ENCODE peak calls at places on chromosome 18, in six cellular contexts. One of them, this sample, is unnamed. For H3K4me1, the result is how much of the 10 kb centered on the place peaks cover.

GRCh38 chr18:7273301-7273911 is 42.5 kb downstream of the LRRC30 start:
- DNase-seq in neural progenitor cell: peak
- DNase-seq in DND-41: no peak
- DNase-seq in breast epithelium: no peak
- DNase-seq in GM23338: no peak
- DNase-seq in Peyer's patch: no peak
- DNase-seq in this sample: peak

GRCh38 chr18:50274044-50274442 is 7.3 kb downstream of the MBD1 start:
- DNase-seq in neural progenitor cell: no peak
- DNase-seq in DND-41: no peak
- DNase-seq in breast epithelium: no peak
- DNase-seq in GM23338: no peak
- DNase-seq in Peyer's patch: no peak
- DNase-seq in this sample: no peak

GRCh38 chr18:59885579-59886163 is 14.1 kb upstream of the PMAIP1 start:
- DNase-seq in neural progenitor cell: no peak
- DNase-seq in DND-41: peak
- DNase-seq in breast epithelium: no peak
- DNase-seq in GM23338: no peak
- DNase-seq in Peyer's patch: peak
- DNase-seq in this sample: no peak

GRCh38 chr18:72942766-72943165 is 75.0 kb upstream of the NETO1 start:
- DNase-seq in neural progenitor cell: no peak
- DNase-seq in DND-41: no peak
- DNase-seq in breast epithelium: no peak
- DNase-seq in GM23338: no peak
- DNase-seq in Peyer's patch: no peak
- DNase-seq in this sample: no peak

GRCh38 chr18:59690216-59691045 is 6.8 kb downstream of the CCBE1 start:
- DNase-seq in neural progenitor cell: peak
- DNase-seq in DND-41: peak
- DNase-seq in breast epithelium: no peak
- DNase-seq in GM23338: peak
- DNase-seq in Peyer's patch: no peak
- DNase-seq in this sample: no peak

GRCh38 chr18:24600076-24600654 is 139.7 kb downstream of the HRH4 start:
- DNase-seq in neural progenitor cell: peak
- DNase-seq in DND-41: peak
- DNase-seq in breast epithelium: no peak
- DNase-seq in GM23338: peak
- DNase-seq in Peyer's patch: no peak
- DNase-seq in this sample: no peak

GRCh38 chr18:59742325-59743111 is 45.3 kb upstream of the CCBE1 start:
- DNase-seq in neural progenitor cell: no peak
- DNase-seq in DND-41: no peak
- DNase-seq in breast epithelium: no peak
- DNase-seq in GM23338: no peak
- DNase-seq in Peyer's patch: no peak
- DNase-seq in this sample: no peak

GRCh38 chr18:76357174-76357573 is 137.9 kb downstream of the ZNF516 start:
- DNase-seq in neural progenitor cell: no peak
- DNase-seq in DND-41: no peak
- DNase-seq in breast epithelium: no peak
- DNase-seq in GM23338: no peak
- DNase-seq in Peyer's patch: no peak
- DNase-seq in this sample: no peak

GRCh38 chr18:73283788-73284187 is 416.0 kb upstream of the NETO1 start:
- DNase-seq in neural progenitor cell: no peak
- DNase-seq in DND-41: no peak
- DNase-seq in breast epithelium: no peak
- DNase-seq in GM23338: no peak
- DNase-seq in Peyer's patch: no peak
- DNase-seq in this sample: no peak

GRCh38 chr18:59686260-59686659 is 11.0 kb downstream of the CCBE1 start:
- DNase-seq in neural progenitor cell: no peak
- DNase-seq in DND-41: peak
- DNase-seq in breast epithelium: no peak
- DNase-seq in GM23338: no peak
- DNase-seq in Peyer's patch: no peak
- DNase-seq in this sample: no peak

GRCh38 chr18:11496561-11497172 is 112.7 kb upstream of the SLC35G4 start:
- DNase-seq in neural progenitor cell: no peak
- DNase-seq in DND-41: no peak
- DNase-seq in breast epithelium: no peak
- DNase-seq in GM23338: no peak
- DNase-seq in Peyer's patch: no peak
- DNase-seq in this sample: no peak

GRCh38 chr18:71450258-71450657 is 1093.9 kb downstream of the CBLN2 start:
- DNase-seq in neural progenitor cell: no peak
- DNase-seq in DND-41: no peak
- DNase-seq in breast epithelium: no peak
- DNase-seq in GM23338: no peak
- DNase-seq in Peyer's patch: no peak
- DNase-seq in this sample: no peak

GRCh38 chr18:55420977-55421611 is 166.9 kb downstream of the TCF4 start:
- DNase-seq in neural progenitor cell: no peak
- DNase-seq in DND-41: no peak
- DNase-seq in breast epithelium: no peak
- DNase-seq in GM23338: no peak
- DNase-seq in Peyer's patch: no peak
- DNase-seq in this sample: no peak

GRCh38 chr18:49645836-49646235 is 84.0 kb downstream of the LIPG start:
- DNase-seq in neural progenitor cell: no peak
- DNase-seq in DND-41: no peak
- DNase-seq in breast epithelium: peak
- DNase-seq in GM23338: peak
- DNase-seq in Peyer's patch: no peak
- DNase-seq in this sample: peak

GRCh38 chr18:56831988-56832387 is 180.8 kb downstream of the WDR7 start:
- DNase-seq in neural progenitor cell: peak
- DNase-seq in DND-41: no peak
- DNase-seq in breast epithelium: no peak
- DNase-seq in GM23338: peak
- DNase-seq in Peyer's patch: no peak
- DNase-seq in this sample: no peak

GRCh38 chr18:12518326-12518725 is 110.6 kb downstream of the PRELID3A start:
- DNase-seq in neural progenitor cell: no peak
- DNase-seq in DND-41: no peak
- DNase-seq in breast epithelium: no peak
- DNase-seq in GM23338: no peak
- DNase-seq in Peyer's patch: no peak
- DNase-seq in this sample: no peak

GRCh38 chr18:250685-251084 is 17.2 kb downstream of the THOC1 start:
- DNase-seq in neural progenitor cell: no peak
- DNase-seq in DND-41: no peak
- DNase-seq in breast epithelium: no peak
- DNase-seq in GM23338: no peak
- DNase-seq in Peyer's patch: no peak
- DNase-seq in this sample: no peak

GRCh38 chr18:72762505-72763122 is 105.2 kb downstream of the NETO1 start:
- DNase-seq in neural progenitor cell: peak
- DNase-seq in DND-41: peak
- DNase-seq in breast epithelium: no peak
- DNase-seq in GM23338: peak
- DNase-seq in Peyer's patch: no peak
- DNase-seq in this sample: no peak

GRCh38 chr18:7514796-7515440 is 52.2 kb upstream of the PTPRM start:
- DNase-seq in neural progenitor cell: peak
- DNase-seq in DND-41: no peak
- DNase-seq in breast epithelium: no peak
- DNase-seq in GM23338: peak
- DNase-seq in Peyer's patch: no peak
- DNase-seq in this sample: no peak

GRCh38 chr18:63159590-63159989 is 160.0 kb downstream of the BCL2 start:
- DNase-seq in neural progenitor cell: no peak
- DNase-seq in DND-41: no peak
- DNase-seq in breast epithelium: no peak
- DNase-seq in GM23338: no peak
- DNase-seq in Peyer's patch: no peak
- DNase-seq in this sample: no peak

GRCh38 chr18:63162271-63163014 is 157.1 kb downstream of the BCL2 start:
- DNase-seq in neural progenitor cell: no peak
- DNase-seq in DND-41: no peak
- DNase-seq in breast epithelium: no peak
- DNase-seq in GM23338: no peak
- DNase-seq in Peyer's patch: peak
- DNase-seq in this sample: no peak

GRCh38 chr18:63161728-63162195 is 157.8 kb downstream of the BCL2 start:
- DNase-seq in neural progenitor cell: no peak
- DNase-seq in DND-41: peak
- DNase-seq in breast epithelium: peak
- DNase-seq in GM23338: no peak
- DNase-seq in Peyer's patch: peak
- DNase-seq in this sample: peak

GRCh38 chr18:63160172-63160995 is 159.2 kb downstream of the BCL2 start:
- DNase-seq in neural progenitor cell: no peak
- DNase-seq in DND-41: no peak
- DNase-seq in breast epithelium: no peak
- DNase-seq in GM23338: no peak
- DNase-seq in Peyer's patch: no peak
- DNase-seq in this sample: no peak

GRCh38 chr18:63161032-63161727 is 158.4 kb downstream of the BCL2 start:
- DNase-seq in neural progenitor cell: no peak
- DNase-seq in DND-41: no peak
- DNase-seq in breast epithelium: no peak
- DNase-seq in GM23338: no peak
- DNase-seq in Peyer's patch: no peak
- DNase-seq in this sample: no peak
- H3K4me1 ChIP-seq in neural progenitor cell: under half
- H3K4me1 ChIP-seq in DND-41: under half
- H3K4me1 ChIP-seq in breast epithelium: under half
- H3K4me1 ChIP-seq in GM23338: under half
- H3K4me1 ChIP-seq in Peyer's patch: under half
- H3K4me1 ChIP-seq in this sample: half or more

GRCh38 chr18:58144671-58145285 is 100.8 kb downstream of the NEDD4L start:
- DNase-seq in neural progenitor cell: no peak
- DNase-seq in DND-41: no peak
- DNase-seq in breast epithelium: peak
- DNase-seq in GM23338: no peak
- DNase-seq in Peyer's patch: no peak
- DNase-seq in this sample: no peak

GRCh38 chr18:58148954-58149471 is 105.0 kb downstream of the NEDD4L start:
- DNase-seq in neural progenitor cell: no peak
- DNase-seq in DND-41: no peak
- DNase-seq in breast epithelium: no peak
- DNase-seq in GM23338: no peak
- DNase-seq in Peyer's patch: no peak
- DNase-seq in this sample: no peak

GRCh38 chr18:58144106-58144505 is 100.1 kb downstream of the NEDD4L start:
- DNase-seq in neural progenitor cell: no peak
- DNase-seq in DND-41: no peak
- DNase-seq in breast epithelium: no peak
- DNase-seq in GM23338: no peak
- DNase-seq in Peyer's patch: no peak
- DNase-seq in this sample: no peak

GRCh38 chr18:58143391-58143790 is 99.4 kb downstream of the NEDD4L start:
- DNase-seq in neural progenitor cell: no peak
- DNase-seq in DND-41: no peak
- DNase-seq in breast epithelium: no peak
- DNase-seq in GM23338: no peak
- DNase-seq in Peyer's patch: no peak
- DNase-seq in this sample: no peak

GRCh38 chr18:58146099-58146498 is 102.1 kb downstream of the NEDD4L start:
- DNase-seq in neural progenitor cell: no peak
- DNase-seq in DND-41: no peak
- DNase-seq in breast epithelium: no peak
- DNase-seq in GM23338: no peak
- DNase-seq in Peyer's patch: no peak
- DNase-seq in this sample: no peak
- H3K4me1 ChIP-seq in neural progenitor cell: under half
- H3K4me1 ChIP-seq in DND-41: under half
- H3K4me1 ChIP-seq in breast epithelium: under half
- H3K4me1 ChIP-seq in GM23338: under half
- H3K4me1 ChIP-seq in Peyer's patch: under half
- H3K4me1 ChIP-seq in this sample: under half

GRCh38 chr18:28176674-28176932 is 327 bp downstream of the CDH2 start:
- DNase-seq in neural progenitor cell: no peak
- DNase-seq in DND-41: no peak
- DNase-seq in breast epithelium: no peak
- DNase-seq in GM23338: peak
- DNase-seq in Peyer's patch: no peak
- DNase-seq in this sample: no peak
- H3K4me1 ChIP-seq in neural progenitor cell: under half
- H3K4me1 ChIP-seq in DND-41: under half
- H3K4me1 ChIP-seq in breast epithelium: under half
- H3K4me1 ChIP-seq in GM23338: under half
- H3K4me1 ChIP-seq in Peyer's patch: under half
- H3K4me1 ChIP-seq in this sample: under half

DNA sequence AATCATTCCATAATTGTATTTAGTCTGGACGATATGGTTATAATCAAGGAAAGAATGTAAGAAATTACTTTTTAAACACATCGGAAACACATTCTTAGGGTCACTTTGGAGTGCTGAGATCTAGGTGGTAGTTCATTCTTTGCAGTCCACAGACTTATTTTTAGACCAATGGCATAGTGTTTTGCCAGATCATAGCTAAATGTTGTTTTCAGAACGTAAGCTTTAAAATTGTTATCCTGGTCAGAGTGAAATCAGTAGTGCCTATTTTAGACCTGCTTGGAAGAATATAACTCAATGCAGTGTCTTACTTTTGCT is 4.3 kb downstream of the MYL12A start:
- DNase-seq in neural progenitor cell: no peak
- DNase-seq in DND-41: no peak
- DNase-seq in breast epithelium: no peak
- DNase-seq in GM23338: no peak
- DNase-seq in Peyer's patch: no peak
- DNase-seq in this sample: no peak
- H3K4me1 ChIP-seq in neural progenitor cell: under half
- H3K4me1 ChIP-seq in DND-41: under half
- H3K4me1 ChIP-seq in breast epithelium: under half
- H3K4me1 ChIP-seq in GM23338: under half
- H3K4me1 ChIP-seq in Peyer's patch: under half
- H3K4me1 ChIP-seq in this sample: half or more

DNA sequence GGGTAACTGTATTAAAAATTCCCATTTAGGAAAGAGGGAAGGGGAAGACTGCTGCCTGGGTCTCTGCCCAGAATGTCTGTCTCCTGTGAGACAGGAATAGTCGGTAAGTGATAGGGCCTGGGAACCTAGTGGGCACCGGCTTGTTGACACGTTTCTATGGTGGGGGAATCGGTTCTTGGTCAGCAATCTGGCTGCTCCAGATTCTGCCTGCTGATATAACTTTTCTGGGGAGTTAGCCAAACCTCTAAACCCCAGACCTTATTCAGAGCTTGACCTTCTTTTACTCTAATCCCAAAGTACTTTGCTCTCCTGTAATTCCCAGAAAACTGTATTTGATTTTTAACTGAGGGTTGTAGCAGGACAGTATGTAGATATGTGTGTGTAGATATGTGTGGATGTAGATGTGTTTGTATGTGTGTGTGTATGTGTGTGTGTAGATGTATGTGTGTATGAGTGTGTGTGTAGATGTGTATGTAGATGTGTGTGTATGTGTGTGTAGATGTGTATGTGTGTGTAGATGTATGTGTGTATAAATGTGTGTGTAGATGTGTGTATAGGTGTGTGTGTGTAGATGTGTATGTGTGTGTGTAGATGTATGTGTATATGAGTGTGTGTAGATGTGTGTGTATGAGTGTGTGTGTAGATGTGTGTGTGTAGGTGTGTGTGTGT is 61.8 kb upstream of the TXNDC2 start:
- DNase-seq in neural progenitor cell: no peak
- DNase-seq in DND-41: no peak
- DNase-seq in breast epithelium: no peak
- DNase-seq in GM23338: no peak
- DNase-seq in Peyer's patch: no peak
- DNase-seq in this sample: no peak
- H3K4me1 ChIP-seq in neural progenitor cell: under half
- H3K4me1 ChIP-seq in DND-41: under half
- H3K4me1 ChIP-seq in breast epithelium: under half
- H3K4me1 ChIP-seq in GM23338: under half
- H3K4me1 ChIP-seq in Peyer's patch: under half
- H3K4me1 ChIP-seq in this sample: under half

GRCh38 chr18:79440316-79440715 is 44.6 kb downstream of the NFATC1 start:
- DNase-seq in neural progenitor cell: no peak
- DNase-seq in DND-41: no peak
- DNase-seq in breast epithelium: no peak
- DNase-seq in GM23338: no peak
- DNase-seq in Peyer's patch: no peak
- DNase-seq in this sample: no peak
- H3K4me1 ChIP-seq in neural progenitor cell: under half
- H3K4me1 ChIP-seq in DND-41: under half
- H3K4me1 ChIP-seq in breast epithelium: under half
- H3K4me1 ChIP-seq in GM23338: under half
- H3K4me1 ChIP-seq in Peyer's patch: under half
- H3K4me1 ChIP-seq in this sample: under half